ENCODE peak calls at places on chromosomes 3 and 15, in seven cellular contexts. One of them, this sample, is unnamed.

GRCh38 chr3:115659253-115659652 is 35.9 kb downstream of the GAP43 start:
- DNase-seq in HCT116: no peak
- DNase-seq in kidney: no peak
- DNase-seq in CD8-positive, alpha-beta memory T cell: peak; percentile 7
- DNase-seq in astrocyte: no peak
- DNase-seq in colonic mucosa: no peak
- DNase-seq in ovary: no peak
- DNase-seq in this sample: no peak

GRCh38 chr3:59749291-59749690 is 699.5 kb upstream of the CFAP20DC start:
- DNase-seq in HCT116: no peak
- DNase-seq in kidney: no peak
- DNase-seq in CD8-positive, alpha-beta memory T cell: no peak
- DNase-seq in astrocyte: no peak
- DNase-seq in colonic mucosa: no peak
- DNase-seq in ovary: no peak
- DNase-seq in this sample: no peak

GRCh38 chr3:156181509-156181908 is 61.1 kb downstream of the KCNAB1 start:
- DNase-seq in HCT116: no peak
- DNase-seq in kidney: no peak
- DNase-seq in CD8-positive, alpha-beta memory T cell: no peak
- DNase-seq in astrocyte: peak; percentile 76
- DNase-seq in colonic mucosa: no peak
- DNase-seq in ovary: no peak
- DNase-seq in this sample: no peak

GRCh38 chr15:90836296-90836871 is 32.0 kb upstream of the FURIN start:
- DNase-seq in HCT116: no peak
- DNase-seq in kidney: no peak
- DNase-seq in CD8-positive, alpha-beta memory T cell: no peak
- DNase-seq in astrocyte: peak; percentile 65
- DNase-seq in colonic mucosa: no peak
- DNase-seq in ovary: no peak
- DNase-seq in this sample: no peak

GRCh38 chr3:67901681-67902080 is 247.3 kb upstream of the SUCLG2 start:
- DNase-seq in HCT116: no peak
- DNase-seq in kidney: no peak
- DNase-seq in CD8-positive, alpha-beta memory T cell: no peak
- DNase-seq in astrocyte: no peak
- DNase-seq in colonic mucosa: no peak
- DNase-seq in ovary: no peak
- DNase-seq in this sample: no peak

GRCh38 chr15:67089218-67090193 is 24.1 kb downstream of the SMAD3 start:
- DNase-seq in HCT116: no peak
- DNase-seq in kidney: no peak
- DNase-seq in CD8-positive, alpha-beta memory T cell: no peak
- DNase-seq in astrocyte: no peak
- DNase-seq in colonic mucosa: peak; percentile 45
- DNase-seq in ovary: no peak
- DNase-seq in this sample: no peak

GRCh38 chr3:169748670-169749069 is 16.2 kb downstream of the TERC start:
- DNase-seq in HCT116: no peak
- DNase-seq in kidney: no peak
- DNase-seq in CD8-positive, alpha-beta memory T cell: no peak
- DNase-seq in astrocyte: no peak
- DNase-seq in colonic mucosa: no peak
- DNase-seq in ovary: no peak
- DNase-seq in this sample: no peak

GRCh38 chr15:39472661-39473657 is 107.9 kb upstream of the THBS1 start:
- DNase-seq in HCT116: no peak
- DNase-seq in kidney: peak; percentile 94
- DNase-seq in CD8-positive, alpha-beta memory T cell: no peak
- DNase-seq in astrocyte: peak; percentile 10
- DNase-seq in colonic mucosa: peak; percentile 62
- DNase-seq in ovary: peak; percentile 41
- DNase-seq in this sample: peak; percentile 83

GRCh38 chr3:182609575-182610156 is 183.6 kb upstream of the ATP11B start:
- DNase-seq in HCT116: peak; percentile 60
- DNase-seq in kidney: no peak
- DNase-seq in CD8-positive, alpha-beta memory T cell: no peak
- DNase-seq in astrocyte: no peak
- DNase-seq in colonic mucosa: peak; percentile 79
- DNase-seq in ovary: no peak
- DNase-seq in this sample: peak; percentile 34

GRCh38 chr3:179882322-179882721 is 154.4 kb downstream of the PEX5L start:
- DNase-seq in HCT116: no peak
- DNase-seq in kidney: no peak
- DNase-seq in CD8-positive, alpha-beta memory T cell: no peak
- DNase-seq in astrocyte: peak; percentile 8
- DNase-seq in colonic mucosa: no peak
- DNase-seq in ovary: no peak
- DNase-seq in this sample: no peak

GRCh38 chr3:44685128-44685800 is 27.2 kb upstream of the ZNF502 start:
- DNase-seq in HCT116: no peak
- DNase-seq in kidney: peak; percentile 91
- DNase-seq in CD8-positive, alpha-beta memory T cell: peak; percentile 44
- DNase-seq in astrocyte: peak; percentile 87
- DNase-seq in colonic mucosa: peak; percentile 60
- DNase-seq in ovary: peak; percentile 71
- DNase-seq in this sample: peak; percentile 91

GRCh38 chr15:45645026-45645980 is 10.5 kb downstream of the SQOR start:
- DNase-seq in HCT116: no peak
- DNase-seq in kidney: no peak
- DNase-seq in CD8-positive, alpha-beta memory T cell: no peak
- DNase-seq in astrocyte: peak; percentile 66
- DNase-seq in colonic mucosa: peak; percentile 78
- DNase-seq in ovary: no peak
- DNase-seq in this sample: no peak

GRCh38 chr3:61637088-61638051 is 76.0 kb downstream of the PTPRG start:
- DNase-seq in HCT116: no peak
- DNase-seq in kidney: no peak
- DNase-seq in CD8-positive, alpha-beta memory T cell: no peak
- DNase-seq in astrocyte: peak; percentile 55
- DNase-seq in colonic mucosa: peak; percentile 74
- DNase-seq in ovary: peak; percentile 23
- DNase-seq in this sample: no peak

GRCh38 chr3:39144095-39144747 is 9.2 kb downstream of the CSRNP1 start:
- DNase-seq in HCT116: no peak
- DNase-seq in kidney: no peak
- DNase-seq in CD8-positive, alpha-beta memory T cell: no peak
- DNase-seq in astrocyte: no peak
- DNase-seq in colonic mucosa: no peak
- DNase-seq in ovary: no peak
- DNase-seq in this sample: no peak

GRCh38 chr3:179071161-179071568 is 444 bp downstream of the ZMAT3 start:
- DNase-seq in HCT116: no peak
- DNase-seq in kidney: no peak
- DNase-seq in CD8-positive, alpha-beta memory T cell: no peak
- DNase-seq in astrocyte: peak; percentile 62
- DNase-seq in colonic mucosa: peak; percentile 37
- DNase-seq in ovary: no peak
- DNase-seq in this sample: no peak

GRCh38 chr15:100060276-100060926 is 281.4 kb downstream of the ADAMTS17 start:
- DNase-seq in HCT116: no peak
- DNase-seq in kidney: no peak
- DNase-seq in CD8-positive, alpha-beta memory T cell: no peak
- DNase-seq in astrocyte: peak; percentile 95
- DNase-seq in colonic mucosa: no peak
- DNase-seq in ovary: no peak
- DNase-seq in this sample: no peak

GRCh38 chr3:79297242-79297641 is 470.6 kb downstream of the ROBO1 start:
- DNase-seq in HCT116: no peak
- DNase-seq in kidney: no peak
- DNase-seq in CD8-positive, alpha-beta memory T cell: no peak
- DNase-seq in astrocyte: peak; percentile 95
- DNase-seq in colonic mucosa: no peak
- DNase-seq in ovary: no peak
- DNase-seq in this sample: no peak

GRCh38 chr15:96333194-96334016 is 2.9 kb downstream of the NR2F2 start:
- DNase-seq in HCT116: no peak
- DNase-seq in kidney: peak; percentile 81
- DNase-seq in CD8-positive, alpha-beta memory T cell: no peak
- DNase-seq in astrocyte: peak; percentile 25
- DNase-seq in colonic mucosa: peak; percentile 39
- DNase-seq in ovary: peak; percentile 60
- DNase-seq in this sample: peak; percentile 44

GRCh38 chr15:83959477-83959876 is 276.1 kb upstream of the GOLGA6L4 start:
- DNase-seq in HCT116: no peak
- DNase-seq in kidney: no peak
- DNase-seq in CD8-positive, alpha-beta memory T cell: no peak
- DNase-seq in astrocyte: no peak
- DNase-seq in colonic mucosa: no peak
- DNase-seq in ovary: no peak
- DNase-seq in this sample: no peak

GRCh38 chr3:64144241-64144900 is 80.9 kb downstream of the PRICKLE2 start:
- DNase-seq in HCT116: no peak
- DNase-seq in kidney: no peak
- DNase-seq in CD8-positive, alpha-beta memory T cell: no peak
- DNase-seq in astrocyte: no peak
- DNase-seq in colonic mucosa: no peak
- DNase-seq in ovary: no peak
- DNase-seq in this sample: no peak

GRCh38 chr3:57559526-57559925 is 3.5 kb downstream of the PDE12 start:
- DNase-seq in HCT116: no peak
- DNase-seq in kidney: no peak
- DNase-seq in CD8-positive, alpha-beta memory T cell: no peak
- DNase-seq in astrocyte: peak; percentile 41
- DNase-seq in colonic mucosa: no peak
- DNase-seq in ovary: no peak
- DNase-seq in this sample: no peak

GRCh38 chr3:50807266-50807665 is 132.5 kb downstream of the DOCK3 start:
- DNase-seq in HCT116: no peak
- DNase-seq in kidney: no peak
- DNase-seq in CD8-positive, alpha-beta memory T cell: no peak
- DNase-seq in astrocyte: no peak
- DNase-seq in colonic mucosa: no peak
- DNase-seq in ovary: no peak
- DNase-seq in this sample: no peak

GRCh38 chr15:47817825-47818681 is 100.7 kb downstream of the SEMA6D start:
- DNase-seq in HCT116: no peak
- DNase-seq in kidney: no peak
- DNase-seq in CD8-positive, alpha-beta memory T cell: no peak
- DNase-seq in astrocyte: no peak
- DNase-seq in colonic mucosa: no peak
- DNase-seq in ovary: no peak
- DNase-seq in this sample: no peak

GRCh38 chr3:70985572-70985971 is 598.0 kb downstream of the FOXP1 start:
- DNase-seq in HCT116: no peak
- DNase-seq in kidney: no peak
- DNase-seq in CD8-positive, alpha-beta memory T cell: no peak
- DNase-seq in astrocyte: no peak
- DNase-seq in colonic mucosa: no peak
- DNase-seq in ovary: no peak
- DNase-seq in this sample: no peak
- H3K27ac ChIP-seq in HCT116: no peak overlapping the region
- H3K27ac ChIP-seq in kidney: no peak overlapping the region
- H3K27ac ChIP-seq in CD8-positive, alpha-beta memory T cell: no peak overlapping the region
- H3K27ac ChIP-seq in astrocyte: no peak overlapping the region
- H3K27ac ChIP-seq in colonic mucosa: no peak overlapping the region
- H3K27ac ChIP-seq in ovary: no peak overlapping the region
- H3K27ac ChIP-seq in this sample: no peak overlapping the region

DNA sequence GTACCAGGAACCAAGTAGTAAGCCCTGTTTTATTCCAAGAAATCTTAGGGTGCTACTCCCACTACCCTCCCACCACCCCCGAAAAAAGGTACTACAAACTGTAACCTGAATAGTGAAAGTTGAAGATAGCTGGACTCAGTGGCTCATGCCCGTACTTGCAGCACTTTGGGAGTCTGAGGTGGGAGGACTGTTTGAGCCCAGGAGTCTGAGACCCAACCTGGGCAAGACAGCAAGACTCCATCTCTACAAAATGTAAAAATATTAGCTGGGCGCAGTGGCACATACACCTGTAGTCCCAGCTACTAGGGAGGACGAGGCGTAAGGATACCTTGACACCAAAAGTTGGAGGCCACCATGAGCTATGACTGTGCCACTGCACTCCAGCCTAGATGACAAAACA is 7.9 kb downstream of the RHOA start:
- DNase-seq in HCT116: no peak
- DNase-seq in kidney: no peak
- DNase-seq in CD8-positive, alpha-beta memory T cell: no peak
- DNase-seq in astrocyte: no peak
- DNase-seq in colonic mucosa: no peak
- DNase-seq in ovary: no peak
- DNase-seq in this sample: no peak
- H3K4me1 ChIP-seq in HCT116: peaks cover 25% of the 10 kb centered on the region
- H3K4me1 ChIP-seq in kidney: no peaks in the 10 kb centered on the region
- H3K4me1 ChIP-seq in CD8-positive, alpha-beta memory T cell: peaks cover 56% of the 10 kb centered on the region
- H3K4me1 ChIP-seq in astrocyte: peaks cover 9% of the 10 kb centered on the region
- H3K4me1 ChIP-seq in colonic mucosa: peaks cover 16% of the 10 kb centered on the region
- H3K4me1 ChIP-seq in ovary: peaks cover 15% of the 10 kb centered on the region
- H3K4me1 ChIP-seq in this sample: peaks cover 43% of the 10 kb centered on the region

GRCh38 chr3:143277531-143277930 is 158.0 kb downstream of the CHST2 start:
- DNase-seq in HCT116: no peak
- DNase-seq in kidney: no peak
- DNase-seq in CD8-positive, alpha-beta memory T cell: no peak
- DNase-seq in astrocyte: no peak
- DNase-seq in colonic mucosa: no peak
- DNase-seq in ovary: no peak
- DNase-seq in this sample: no peak
- H3K9me3 ChIP-seq in HCT116: no peaks in the 10 kb centered on the region
- H3K9me3 ChIP-seq in kidney: no peaks in the 10 kb centered on the region
- H3K9me3 ChIP-seq in CD8-positive, alpha-beta memory T cell: no peaks in the 10 kb centered on the region
- H3K9me3 ChIP-seq in astrocyte: no peaks in the 10 kb centered on the region
- H3K9me3 ChIP-seq in colonic mucosa: no peaks in the 10 kb centered on the region
- H3K9me3 ChIP-seq in ovary: no peaks in the 10 kb centered on the region
- H3K9me3 ChIP-seq in this sample: no peaks in the 10 kb centered on the region

GRCh38 chr3:10242182-10243065 is 5.8 kb upstream of the TATDN2 start:
- DNase-seq in HCT116: no peak
- DNase-seq in kidney: no peak
- DNase-seq in CD8-positive, alpha-beta memory T cell: peak; percentile 77
- DNase-seq in astrocyte: peak; percentile 80
- DNase-seq in colonic mucosa: peak; percentile 36
- DNase-seq in ovary: no peak
- DNase-seq in this sample: no peak

GRCh38 chr3:10235551-10235950 is 12.7 kb upstream of the TATDN2 start:
- DNase-seq in HCT116: no peak
- DNase-seq in kidney: no peak
- DNase-seq in CD8-positive, alpha-beta memory T cell: no peak
- DNase-seq in astrocyte: no peak
- DNase-seq in colonic mucosa: no peak
- DNase-seq in ovary: no peak
- DNase-seq in this sample: no peak

GRCh38 chr3:10240799-10241198 is 7.5 kb upstream of the TATDN2 start:
- DNase-seq in HCT116: no peak
- DNase-seq in kidney: no peak
- DNase-seq in CD8-positive, alpha-beta memory T cell: no peak
- DNase-seq in astrocyte: no peak
- DNase-seq in colonic mucosa: no peak
- DNase-seq in ovary: no peak
- DNase-seq in this sample: no peak

GRCh38 chr3:10234526-10235230 is 13.6 kb upstream of the TATDN2 start:
- DNase-seq in HCT116: no peak
- DNase-seq in kidney: no peak
- DNase-seq in CD8-positive, alpha-beta memory T cell: no peak
- DNase-seq in astrocyte: no peak
- DNase-seq in colonic mucosa: no peak
- DNase-seq in ovary: no peak
- DNase-seq in this sample: no peak

GRCh38 chr3:10238330-10238995 is 9.8 kb upstream of the TATDN2 start:
- DNase-seq in HCT116: no peak
- DNase-seq in kidney: no peak
- DNase-seq in CD8-positive, alpha-beta memory T cell: peak; percentile 58
- DNase-seq in astrocyte: no peak
- DNase-seq in colonic mucosa: no peak
- DNase-seq in ovary: no peak
- DNase-seq in this sample: no peak
- H3K27ac ChIP-seq in HCT116: no peak overlapping the region
- H3K27ac ChIP-seq in kidney: no peak overlapping the region
- H3K27ac ChIP-seq in CD8-positive, alpha-beta memory T cell: no peak overlapping the region
- H3K27ac ChIP-seq in astrocyte: no peak overlapping the region
- H3K27ac ChIP-seq in colonic mucosa: no peak overlapping the region
- H3K27ac ChIP-seq in ovary: no peak overlapping the region
- H3K27ac ChIP-seq in this sample: no peak overlapping the region

GRCh38 chr15:53802672-53803071 is 43.2 kb upstream of the WDR72 start:
- DNase-seq in HCT116: no peak
- DNase-seq in kidney: no peak
- DNase-seq in CD8-positive, alpha-beta memory T cell: no peak
- DNase-seq in astrocyte: no peak
- DNase-seq in colonic mucosa: no peak
- DNase-seq in ovary: no peak
- DNase-seq in this sample: no peak
- H3K4me1 ChIP-seq in HCT116: no peaks in the 10 kb centered on the region
- H3K4me1 ChIP-seq in kidney: no peaks in the 10 kb centered on the region
- H3K4me1 ChIP-seq in CD8-positive, alpha-beta memory T cell: no peaks in the 10 kb centered on the region
- H3K4me1 ChIP-seq in astrocyte: no peaks in the 10 kb centered on the region
- H3K4me1 ChIP-seq in colonic mucosa: no peaks in the 10 kb centered on the region
- H3K4me1 ChIP-seq in ovary: no peaks in the 10 kb centered on the region
- H3K4me1 ChIP-seq in this sample: no peaks in the 10 kb centered on the region